ENCODE peak calls at places on chromosomes 5 and 9, in six cellular contexts. H is lower lobe of right lung, P is fibroblast of lung, Y is psoas muscle, T is right atrium auricular region, R is HCT116. J is an unnamed sample.

GRCh38 chr5:172748341-172748843 is 22.6 kb downstream of the DUSP1 start:
- DNase-seq in T (peak), P (peak), H (peak), Y (peak), R (no peak), J (no peak)

GRCh38 chr5:55650391-55650790 is 61.7 kb downstream of the SLC38A9 start:
- DNase-seq in R (no peak), H (no peak), Y (no peak), T (no peak), P (peak), J (peak)

GRCh38 chr9:16178294-16178693 is 625.5 kb downstream of the CCDC171 start:
- DNase-seq in T (no peak), H (no peak), Y (no peak), P (no peak), R (no peak), J (no peak)

GRCh38 chr9:16828335-16829281 is 41.9 kb downstream of the BNC2 start:
- DNase-seq in H (no peak), T (no peak), R (no peak), Y (peak), P (peak), J (peak)

GRCh38 chr9:121220996-121221671 is 19.5 kb upstream of the RAB14 start:
- DNase-seq in T (no peak), R (no peak), P (no peak), H (no peak), Y (no peak), J (no peak)

GRCh38 chr5:102313907-102314306 is 17.8 kb upstream of the SLCO4C1 start:
- DNase-seq in Y (no peak), P (no peak), R (no peak), T (no peak), H (no peak), J (no peak)

GRCh38 chr5:179273441-179274145 is 71.7 kb downstream of the ADAMTS2 start:
- DNase-seq in T (no peak), Y (no peak), R (no peak), P (no peak), H (peak), J (no peak)

GRCh38 chr5:82023530-82024095 is 51.8 kb downstream of the ATG10 start:
- DNase-seq in T (no peak), Y (no peak), R (no peak), P (peak), H (no peak), J (peak)

GRCh38 chr5:1801954-1802295 is 718 bp downstream of the NDUFS6 start:
- DNase-seq in Y (no peak), P (no peak), H (no peak), R (no peak), T (no peak), J (no peak)

GRCh38 chr9:136951541-136952353 is at the start of gene LCN12:
- DNase-seq in Y (no peak), T (no peak), R (no peak), H (peak), P (no peak), J (no peak)

GRCh38 chr5:98977723-98978122 is 48.9 kb upstream of the CHD1 start:
- DNase-seq in T (no peak), R (no peak), P (no peak), Y (no peak), H (no peak), J (no peak)

GRCh38 chr9:124392254-124392653 is 23.0 kb downstream of the PSMB7 start:
- DNase-seq in P (no peak), Y (peak), T (no peak), H (peak), R (no peak), J (no peak)

GRCh38 chr5:132850066-132850465 is 16.2 kb downstream of the GDF9 start:
- DNase-seq in Y (no peak), T (no peak), H (no peak), P (no peak), R (no peak), J (peak)

GRCh38 chr9:18490591-18491370 is 16.8 kb downstream of the ADAMTSL1 start:
- DNase-seq in Y (no peak), H (no peak), T (no peak), P (peak), R (no peak), J (peak)

GRCh38 chr9:123615381-123615780 is 259.4 kb downstream of the CRB2 start:
- DNase-seq in Y (no peak), P (no peak), H (no peak), R (no peak), T (no peak), J (no peak)

GRCh38 chr9:110655723-110656641 is 12.6 kb upstream of the MUSK start:
- DNase-seq in T (peak), Y (peak), P (peak), R (no peak), H (no peak), J (peak)

GRCh38 chr5:142697356-142697807 is 11.5 kb upstream of the FGF1 start:
- DNase-seq in P (peak), H (no peak), T (peak), R (no peak), Y (peak), J (peak)

GRCh38 chr9:94011134-94011533 is 56.0 kb upstream of the BARX1 start:
- DNase-seq in R (no peak), P (peak), T (no peak), Y (no peak), H (no peak), J (peak)

GRCh38 chr9:6716766-6717165 is 41.0 kb upstream of the KDM4C start:
- DNase-seq in H (no peak), R (no peak), P (no peak), Y (no peak), T (no peak), J (no peak)

GRCh38 chr9:6711403-6711802 is 46.4 kb upstream of the KDM4C start:
- DNase-seq in T (no peak), Y (no peak), H (no peak), P (peak), R (no peak), J (peak)

GRCh38 chr9:6712041-6712440 is 45.7 kb upstream of the KDM4C start:
- DNase-seq in T (no peak), H (no peak), P (no peak), Y (no peak), R (no peak), J (no peak)

GRCh38 chr9:6714176-6714575 is 43.6 kb upstream of the KDM4C start:
- DNase-seq in P (no peak), Y (no peak), H (no peak), T (no peak), R (no peak), J (no peak)

DNA sequence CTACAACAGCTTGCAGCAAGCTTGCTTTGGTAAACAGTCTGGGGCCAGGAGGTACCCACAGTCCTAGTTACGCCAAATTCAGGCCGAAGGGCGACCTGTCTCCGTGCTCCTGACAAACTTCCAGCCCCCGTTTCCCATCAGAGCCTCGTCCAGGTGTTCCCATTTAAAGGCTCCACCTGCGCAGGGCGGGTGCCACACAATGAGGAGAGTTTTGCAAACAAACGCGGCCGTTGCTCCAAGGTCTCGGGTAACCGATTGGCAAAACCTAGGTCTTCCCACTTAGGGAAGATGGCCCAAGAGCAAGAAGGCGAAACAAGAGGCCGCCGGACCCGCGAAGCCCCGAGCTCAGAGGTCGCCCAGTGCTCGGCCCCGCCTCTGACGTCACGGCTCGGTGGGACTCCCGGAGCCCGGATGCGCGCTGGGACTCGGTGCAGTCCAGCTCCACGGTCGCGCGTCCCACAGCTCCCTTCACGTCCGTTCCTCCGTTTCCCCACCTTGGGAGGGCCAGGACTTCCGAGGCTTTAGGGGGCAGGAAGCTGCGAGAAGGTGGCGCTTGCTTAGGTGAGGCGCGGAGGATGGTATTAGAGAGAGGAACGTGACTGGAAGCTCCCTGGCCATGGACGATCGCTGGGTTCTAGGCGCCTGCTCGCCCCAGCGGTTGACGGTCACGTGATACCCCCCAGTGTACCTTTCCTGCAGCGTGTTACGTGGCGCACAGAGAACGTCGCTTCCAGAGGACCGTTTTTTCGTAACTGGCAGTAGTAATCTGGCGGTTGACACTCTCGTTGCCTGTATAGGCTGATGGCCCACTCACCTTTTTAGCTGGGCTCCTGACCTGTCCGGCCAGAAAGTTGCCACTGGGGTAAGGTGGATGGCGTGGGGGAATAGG is 41.8 kb upstream of the KDM4C start:
- DNase-seq in H (peak), T (no peak), R (peak), Y (peak), P (peak), J (peak)
- H3K4me3 ChIP-seq in H (peak), T (peak), R (peak), Y (peak), P (peak), J (peak)

DNA sequence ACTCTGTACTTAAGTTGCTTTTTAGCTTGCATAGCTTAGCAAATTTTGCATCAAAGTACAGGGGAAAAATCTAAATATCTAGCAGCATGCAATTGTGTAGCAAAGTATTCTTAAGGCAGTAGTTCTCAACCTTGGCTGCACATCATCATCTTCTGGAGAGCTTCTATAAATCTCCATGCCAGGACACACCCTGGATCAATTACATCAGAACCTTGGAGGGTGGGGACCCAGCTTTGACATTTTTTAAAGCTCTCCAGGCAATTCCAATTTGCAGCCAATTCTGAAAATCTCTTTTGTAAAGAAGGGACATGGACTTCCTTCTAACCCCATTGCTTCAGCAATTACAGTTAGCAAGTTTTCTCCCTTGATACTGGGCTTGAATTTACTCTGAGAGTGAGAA is 187.6 kb downstream of the SNCAIP start:
- DNase-seq in T (no peak), P (no peak), Y (no peak), R (no peak), H (no peak), J (no peak)
- H3K4me3 ChIP-seq in T (no peak), P (no peak), Y (no peak), R (no peak), H (no peak), J (no peak)

DNA sequence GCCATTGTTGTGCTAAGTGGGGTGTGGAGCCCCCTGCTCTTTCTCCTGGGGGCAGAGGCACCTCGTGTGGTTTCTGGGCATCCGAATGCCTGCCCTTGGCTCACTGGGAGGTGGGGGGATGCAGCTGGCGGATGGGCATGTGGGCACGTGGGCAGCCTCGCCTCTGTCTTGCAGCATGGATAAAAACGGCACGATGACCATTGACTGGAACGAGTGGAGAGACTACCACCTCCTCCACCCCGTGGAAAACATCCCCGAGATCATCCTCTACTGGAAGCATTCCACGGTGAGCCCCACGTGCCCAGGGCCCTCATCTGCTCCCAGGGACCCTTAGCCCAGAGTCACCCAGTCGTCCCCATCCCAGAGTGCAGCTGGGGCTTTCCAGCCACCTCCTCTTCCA is 25.3 kb downstream of the PTGES2 start:
- DNase-seq in P (no peak), H (peak), R (no peak), Y (peak), T (no peak), J (no peak)
- H3K4me3 ChIP-seq in P (no peak), H (peak), R (no peak), Y (peak), T (no peak), J (no peak)

GRCh38 chr5:43039115-43039467 is 1.0 kb downstream of the ANXA2R start:
- DNase-seq in H (no peak), R (no peak), Y (no peak), P (no peak), T (no peak), J (no peak)

GRCh38 chr5:43037929-43038510 is 2.1 kb downstream of the ANXA2R start:
- DNase-seq in Y (no peak), P (peak), H (no peak), R (no peak), T (no peak), J (peak)

GRCh38 chr5:43036409-43036808 is 3.7 kb downstream of the ANXA2R start:
- DNase-seq in P (no peak), H (no peak), T (no peak), Y (no peak), R (no peak), J (no peak)

GRCh38 chr5:43038523-43038989 is 1.6 kb downstream of the ANXA2R start:
- DNase-seq in R (no peak), Y (no peak), P (peak), T (no peak), H (no peak), J (no peak)

GRCh38 chr5:43036856-43037711 is 3.0 kb downstream of the ANXA2R start:
- DNase-seq in P (peak), Y (no peak), T (no peak), R (no peak), H (no peak), J (no peak)
- H3K4me3 ChIP-seq in P (peak), Y (peak), T (peak), R (no peak), H (peak), J (no peak)

GRCh38 chr5:87410941-87411340 is 1.8 kb downstream of the CCNH start:
- DNase-seq in H (no peak), P (peak), T (no peak), Y (no peak), R (no peak), J (peak)
- H3K4me3 ChIP-seq in H (no peak), P (peak), T (no peak), Y (peak), R (peak), J (peak)

J was measured in fibroblast of mammary gland.